ENCODE peak calls at places on chromosome 6, in four cellular contexts. S is endothelial cell of umbilical vein; G is tibial nerve; T is CD4-positive, alpha-beta memory T cell. X is an unnamed sample. For H3K4me1, the result is how much of the 10 kb centered on the place peaks cover.

GRCh38 chr6:80388515-80388914 is 282.0 kb downstream of the BCKDHB start:
- DNase-seq in G (no peak), T (no peak), S (no peak), X (no peak)

GRCh38 chr6:137341721-137342195 is 122.6 kb upstream of the IFNGR1 start:
- DNase-seq in S (no peak), T (peak), G (no peak), X (no peak)

GRCh38 chr6:137177611-137178010 is 4.2 kb upstream of the IL22RA2 start:
- DNase-seq in T (no peak), G (no peak), S (no peak), X (no peak)

GRCh38 chr6:22221630-22222029 is 75.2 kb downstream of the PRL start:
- DNase-seq in G (no peak), S (no peak), T (no peak), X (no peak)

GRCh38 chr6:47587503-47587902 is 109.9 kb downstream of the CD2AP start:
- DNase-seq in S (no peak), T (no peak), G (no peak), X (no peak)

GRCh38 chr6:80304014-80304413 is 197.5 kb downstream of the BCKDHB start:
- DNase-seq in G (no peak), T (no peak), S (no peak), X (no peak)

GRCh38 chr6:141744971-141745370 is 387.8 kb upstream of the GJE1 start:
- DNase-seq in T (no peak), G (no peak), S (peak), X (no peak)

GRCh38 chr6:48994811-48995210 is 468.2 kb downstream of the MMUT start:
- DNase-seq in S (no peak), T (no peak), G (no peak), X (no peak)

GRCh38 chr6:147503587-147503986 is 4.9 kb upstream of the SAMD5 start:
- DNase-seq in G (no peak), T (no peak), S (no peak), X (no peak)

GRCh38 chr6:137188855-137189254 is 15.4 kb upstream of the IL22RA2 start:
- DNase-seq in S (no peak), G (no peak), T (no peak), X (no peak)

GRCh38 chr6:43911625-43912577 is 141.9 kb downstream of the VEGFA start:
- DNase-seq in S (no peak), G (no peak), T (no peak), X (no peak)

GRCh38 chr6:10655508-10656055 is 38.8 kb downstream of the C6orf52 start:
- DNase-seq in S (no peak), T (peak), G (no peak), X (no peak)

GRCh38 chr6:112038756-112039430 is 15.0 kb upstream of the CCN6 start:
- DNase-seq in T (no peak), G (no peak), S (no peak), X (peak)

GRCh38 chr6:56259682-56260081 is 12.3 kb upstream of the COL21A1 start:
- DNase-seq in G (no peak), S (peak), T (no peak), X (no peak)

GRCh38 chr6:35425284-35425683 is 26.9 kb upstream of the FANCE start:
- DNase-seq in T (no peak), G (no peak), S (peak), X (no peak)

GRCh38 chr6:225121-225721 is 67.1 kb upstream of the DUSP22 start:
- DNase-seq in S (no peak), G (no peak), T (peak), X (no peak)

GRCh38 chr6:2739335-2739734 is 11.4 kb downstream of the MYLK4 start:
- DNase-seq in G (no peak), S (peak), T (no peak), X (no peak)

GRCh38 chr6:137159912-137160311 is 13.5 kb downstream of the IL22RA2 start:
- DNase-seq in S (no peak), T (no peak), G (no peak), X (no peak)

GRCh38 chr6:142907017-142907470 is 37.9 kb downstream of the HIVEP2 start:
- DNase-seq in S (no peak), T (peak), G (no peak), X (no peak)

GRCh38 chr6:142911395-142911794 is 33.6 kb downstream of the HIVEP2 start:
- DNase-seq in S (no peak), T (no peak), G (no peak), X (no peak)

GRCh38 chr6:142903806-142904205 is 41.2 kb downstream of the HIVEP2 start:
- DNase-seq in G (no peak), S (no peak), T (peak), X (no peak)

GRCh38 chr6:142912125-142912524 is 32.9 kb downstream of the HIVEP2 start:
- DNase-seq in G (no peak), T (no peak), S (no peak), X (no peak)

DNA sequence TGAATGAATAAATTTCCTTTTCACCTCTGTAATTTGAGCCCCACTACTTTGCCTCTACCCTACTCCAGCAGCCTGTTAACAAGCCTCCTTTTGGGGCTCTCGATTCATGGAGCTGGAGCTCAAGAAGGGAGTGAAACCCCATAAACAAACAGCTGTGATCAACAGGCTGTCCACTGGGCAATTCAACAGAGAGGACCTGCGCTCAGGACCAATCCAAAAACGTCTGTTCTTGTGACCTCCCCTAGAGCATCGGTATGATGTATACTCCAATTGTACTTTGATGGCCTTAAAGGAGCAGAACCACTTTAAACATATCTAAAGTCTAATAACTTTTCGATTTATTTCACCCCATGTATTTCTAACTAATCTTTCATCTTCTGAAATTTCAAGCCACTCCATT is 37.4 kb downstream of the HIVEP2 start:
- DNase-seq in S (no peak), T (peak), G (no peak), X (no peak)
- H3K4me1 ChIP-seq in S (under half), T (half or more), G (under half), X (under half)

GRCh38 chr6:31560697-31561058 is 11.4 kb upstream of the LTA start:
- DNase-seq in S (no peak), T (no peak), G (no peak), X (no peak)
- H3K4me1 ChIP-seq in S (half or more), T (half or more), G (under half), X (under half)

GRCh38 chr6:108576724-108577123 is 16.0 kb downstream of the FOXO3 start:
- DNase-seq in S (no peak), G (no peak), T (no peak), X (no peak)
- H3K4me1 ChIP-seq in S (under half), G (half or more), T (half or more), X (under half)

GRCh38 chr6:170225852-170226417 is 64.9 kb downstream of the DLL1 start:
- DNase-seq in T (no peak), S (peak), G (no peak), X (peak)

GRCh38 chr6:170222498-170223471 is 68.1 kb downstream of the DLL1 start:
- DNase-seq in S (no peak), T (no peak), G (no peak), X (no peak)

GRCh38 chr6:170224694-170225660 is 65.9 kb downstream of the DLL1 start:
- DNase-seq in T (no peak), S (no peak), G (no peak), X (peak)

GRCh38 chr6:170221753-170222400 is 69.0 kb downstream of the DLL1 start:
- DNase-seq in S (no peak), G (no peak), T (no peak), X (no peak)

GRCh38 chr6:170223718-170224693 is 66.9 kb downstream of the DLL1 start:
- DNase-seq in G (no peak), S (no peak), T (no peak), X (peak)
- H3K4me1 ChIP-seq in G (under half), S (under half), T (under half), X (under half)

GRCh38 chr6:1735239-1735803 is 125.6 kb downstream of the FOXC1 start:
- DNase-seq in S (no peak), T (no peak), G (no peak), X (no peak)

GRCh38 chr6:1737463-1738311 is 128.0 kb downstream of the FOXC1 start:
- DNase-seq in T (no peak), S (no peak), G (no peak), X (no peak)

GRCh38 chr6:1738682-1739081 is 129.0 kb downstream of the FOXC1 start:
- DNase-seq in G (no peak), S (no peak), T (no peak), X (no peak)

GRCh38 chr6:1739220-1739619 is 129.5 kb downstream of the FOXC1 start:
- DNase-seq in S (no peak), T (no peak), G (no peak), X (no peak)

GRCh38 chr6:1736346-1737105 is 126.8 kb downstream of the FOXC1 start:
- DNase-seq in G (no peak), T (no peak), S (no peak), X (no peak)
- H3K4me1 ChIP-seq in G (under half), T (under half), S (under half), X (under half)

GRCh38 chr6:40251609-40252008 is 317.3 kb upstream of the MOCS1 start:
- DNase-seq in S (no peak), T (no peak), G (no peak), X (no peak)
- H3K4me1 ChIP-seq in S (under half), T (under half), G (under half), X (under half)

GRCh38 chr6:149319413-149319812 is 1.9 kb downstream of the TAB2 start:
- DNase-seq in G (no peak), T (peak), S (peak), X (no peak)
- H3K4me1 ChIP-seq in G (under half), T (half or more), S (under half), X (under half)

GRCh38 chr6:108626777-108627176 is 66.1 kb downstream of the FOXO3 start:
- DNase-seq in S (no peak), G (no peak), T (no peak), X (no peak)

GRCh38 chr6:108633436-108633835 is 72.7 kb downstream of the FOXO3 start:
- DNase-seq in T (no peak), G (no peak), S (peak), X (no peak)

GRCh38 chr6:108627692-108628565 is 67.2 kb downstream of the FOXO3 start:
- DNase-seq in G (no peak), T (no peak), S (no peak), X (no peak)

GRCh38 chr6:108632441-108632840 is 71.7 kb downstream of the FOXO3 start:
- DNase-seq in S (peak), T (no peak), G (no peak), X (no peak)

DNA sequence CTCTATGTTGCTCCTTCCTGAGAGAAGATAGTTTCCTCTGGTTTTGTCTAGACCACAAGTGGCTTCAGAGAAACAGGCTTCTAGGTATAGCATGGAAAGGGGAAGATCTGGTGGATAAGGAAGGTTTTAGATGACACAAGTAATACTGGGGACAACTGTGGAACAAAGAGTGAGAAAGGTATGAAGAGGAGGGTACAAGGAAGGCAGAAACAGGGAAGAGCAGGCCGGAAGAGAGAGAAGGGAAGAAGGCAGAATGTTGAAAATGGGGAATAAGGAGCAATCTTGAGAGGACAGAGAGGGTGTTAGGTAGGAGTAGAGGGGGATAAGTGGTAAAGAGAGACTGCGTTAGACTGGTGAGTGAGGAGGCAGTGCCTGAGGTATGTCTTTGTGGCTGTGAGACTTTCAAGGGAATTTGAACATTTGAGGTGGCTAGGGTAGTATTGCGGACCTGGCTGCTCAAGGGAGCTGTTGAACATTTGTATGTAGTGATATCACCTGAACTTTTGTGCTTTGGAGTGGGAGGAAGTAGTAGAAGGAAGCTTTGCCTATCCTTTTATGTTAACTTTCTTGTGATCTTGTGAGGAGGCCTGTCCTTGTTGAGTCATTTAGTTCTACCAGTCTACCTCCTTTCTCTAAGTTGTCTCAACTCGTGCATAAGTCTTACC is 69.5 kb downstream of the FOXO3 start:
- DNase-seq in T (peak), S (no peak), G (no peak), X (no peak)
- H3K4me1 ChIP-seq in T (half or more), S (under half), G (under half), X (under half)

X was measured in uterus.